ENCODE peak calls at places on chromosomes 11 and 22, in five cellular contexts. P, T, W, F and I are unnamed samples.
A peak's percentile ranks its signal among the peaks of the same experiment; 100 is the strongest.

GRCh38 chr11:24391165-24391564 is 105.7 kb upstream of the LUZP2 start:
- DNase-seq in P (peak; percentile 66), T (no peak), W (peak; percentile 63), F (no peak), I (no peak)

GRCh38 chr11:47143322-47143721 is 33.4 kb downstream of the ARFGAP2 start:
- DNase-seq in P (peak; percentile 91), T (no peak), W (peak; percentile 55), F (no peak), I (peak; percentile 67)

GRCh38 chr11:66834539-66834845 is 8.7 kb upstream of the RCE1 start:
- DNase-seq in P (no peak), T (no peak), W (no peak), F (no peak), I (no peak)

GRCh38 chr11:111089759-111090158 is 155.8 kb upstream of the POU2AF2 start:
- DNase-seq in P (no peak), T (no peak), W (no peak), F (no peak), I (no peak)

GRCh38 chr22:21736084-21736642 is 569 bp upstream of the YPEL1 start:
- DNase-seq in P (no peak), T (no peak), W (no peak), F (no peak), I (no peak)

GRCh38 chr11:116424615-116425261 is 348.0 kb downstream of the BUD13 start:
- DNase-seq in P (no peak), T (no peak), W (no peak), F (peak; percentile 71), I (no peak)

GRCh38 chr11:19344661-19345518 is 104.1 kb upstream of the E2F8 start:
- DNase-seq in P (peak; percentile 86), T (no peak), W (peak; percentile 84), F (no peak), I (no peak)

GRCh38 chr22:39651783-39652058 is 81.2 kb downstream of the CACNA1I start:
- DNase-seq in P (no peak), T (no peak), W (no peak), F (no peak), I (no peak)

GRCh38 chr22:17753401-17753989 is 20.8 kb downstream of the BID start:
- DNase-seq in P (peak; percentile 55), T (no peak), W (peak; percentile 48), F (no peak), I (no peak)

GRCh38 chr11:76672431-76673163 is 2.0 kb upstream of the LRRC32 start:
- DNase-seq in P (no peak), T (no peak), W (no peak), F (peak; percentile 90), I (no peak)

GRCh38 chr11:18527512-18527911 is 770 bp upstream of the TSG101 start:
- DNase-seq in P (peak; percentile 77), T (no peak), W (peak; percentile 66), F (no peak), I (no peak)

GRCh38 chr11:102446606-102447005 is 6.0 kb downstream of the TMEM123 start:
- DNase-seq in P (peak; percentile 75), T (no peak), W (peak; percentile 84), F (no peak), I (no peak)

GRCh38 chr11:125132071-125132470 is 20.6 kb upstream of the TMEM218 start:
- DNase-seq in P (no peak), T (no peak), W (no peak), F (no peak), I (no peak)

GRCh38 chr11:76686261-76687079 is 15.9 kb upstream of the LRRC32 start:
- DNase-seq in P (no peak), T (no peak), W (no peak), F (no peak), I (no peak)

GRCh38 chr22:21832291-21833290 is 34.9 kb downstream of the MAPK1 start:
- DNase-seq in P (peak; percentile 51), T (no peak), W (no peak), F (no peak), I (no peak)

GRCh38 chr11:118163494-118163893 is 10.9 kb upstream of the SCN4B start:
- DNase-seq in P (no peak), T (no peak), W (no peak), F (no peak), I (no peak)

GRCh38 chr11:96307748-96308133 is 35.3 kb downstream of the MAML2 start:
- DNase-seq in P (peak; percentile 92), T (no peak), W (peak; percentile 98), F (no peak), I (no peak)

GRCh38 chr22:32717337-32718240 is 83.9 kb upstream of the TIMP3 start:
- DNase-seq in P (no peak), T (no peak), W (no peak), F (no peak), I (no peak)

GRCh38 chr11:108718466-108718865 is 53.6 kb downstream of the DDX10 start:
- DNase-seq in P (no peak), T (no peak), W (no peak), F (no peak), I (no peak)

GRCh38 chr22:48554893-48555552 is 1272.7 kb downstream of the BRD1 start:
- DNase-seq in P (no peak), T (no peak), W (peak; percentile 1), F (no peak), I (no peak)

GRCh38 chr22:37880668-37881440 is 25.2 kb upstream of the MICALL1 start:
- DNase-seq in P (peak; percentile 81), T (no peak), W (peak; percentile 33), F (no peak), I (no peak)

GRCh38 chr22:50307891-50308596 is 598 bp upstream of the PLXNB2 start:
- DNase-seq in P (peak; percentile 33), T (no peak), W (no peak), F (no peak), I (no peak)

GRCh38 chr22:46050916-46051614 is 74.1 kb upstream of the WNT7B start:
- DNase-seq in P (no peak), T (no peak), W (no peak), F (peak; percentile 43), I (no peak)

GRCh38 chr11:23502389-23502788 is 642.1 kb upstream of the CCDC179 start:
- DNase-seq in P (no peak), T (no peak), W (no peak), F (no peak), I (no peak)

GRCh38 chr11:64226507-64227051 is 505 bp downstream of the NUDT22 start:
- DNase-seq in P (peak; percentile 51), T (no peak), W (peak; percentile 47), F (peak; percentile 89), I (no peak)

GRCh38 chr11:20388096-20389055 is 860 bp downstream of the PRMT3 start:
- DNase-seq in P (peak; percentile 45), T (no peak), W (peak; percentile 23), F (no peak), I (no peak)

GRCh38 chr11:2205214-2205770 is 33.7 kb upstream of the TH start:
- DNase-seq in P (no peak), T (no peak), W (no peak), F (no peak), I (no peak)

GRCh38 chr22:49583341-49583740 is 244.3 kb downstream of the BRD1 start:
- DNase-seq in P (no peak), T (no peak), W (no peak), F (no peak), I (no peak)

GRCh38 chr22:43475549-43476076 is 63.8 kb downstream of the MPPED1 start:
- DNase-seq in P (no peak), T (no peak), W (no peak), F (no peak), I (no peak)
- H3K4me1 ChIP-seq in P (no peaks in the 10 kb centered on the region), T (no peaks in the 10 kb centered on the region), W (no peaks in the 10 kb centered on the region), F (no peaks in the 10 kb centered on the region), I (no peaks in the 10 kb centered on the region)

GRCh38 chr11:34271727-34272126 is 86.1 kb downstream of the ABTB2 start:
- DNase-seq in P (no peak), T (no peak), W (no peak), F (no peak), I (no peak)

GRCh38 chr11:34267440-34267839 is 90.4 kb downstream of the ABTB2 start:
- DNase-seq in P (no peak), T (no peak), W (no peak), F (no peak), I (no peak)

GRCh38 chr11:34270711-34271110 is 87.1 kb downstream of the ABTB2 start:
- DNase-seq in P (no peak), T (no peak), W (no peak), F (no peak), I (no peak)

GRCh38 chr11:34269031-34269430 is 88.8 kb downstream of the ABTB2 start:
- DNase-seq in P (no peak), T (no peak), W (no peak), F (no peak), I (no peak)

DNA sequence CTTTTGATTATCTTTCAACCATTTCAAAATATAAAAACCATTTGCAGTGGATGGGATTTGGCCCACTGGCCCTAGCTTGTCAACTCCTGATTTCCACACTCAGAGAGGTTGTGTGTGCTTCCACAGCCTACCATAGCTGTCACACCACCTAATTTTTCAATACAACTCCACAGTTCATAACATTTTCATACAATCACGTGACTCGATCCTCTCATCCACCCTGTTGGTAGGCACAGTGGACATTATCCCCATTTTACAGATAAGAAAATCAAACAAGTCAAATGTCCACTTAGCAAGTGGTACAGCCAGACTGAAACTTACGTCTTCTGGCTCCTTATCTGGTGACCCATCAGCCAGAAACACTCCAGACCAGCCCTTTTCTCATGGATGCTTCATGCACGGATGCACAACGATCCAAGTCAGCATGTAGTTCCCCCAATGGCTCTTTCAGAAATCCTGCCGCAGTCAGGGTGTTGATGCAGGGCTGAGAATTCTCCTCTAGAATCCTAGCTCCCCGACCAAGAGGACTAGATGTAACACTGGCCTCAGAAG is 88.0 kb downstream of the ABTB2 start:
- DNase-seq in P (no peak), T (no peak), W (no peak), F (no peak), I (no peak)
- H3K4me1 ChIP-seq in P (peaks cover 22% of the 10 kb centered on the region), T (peaks cover 16% of the 10 kb centered on the region), W (peaks cover 24% of the 10 kb centered on the region), F (peaks cover 15% of the 10 kb centered on the region), I (no peaks in the 10 kb centered on the region)

GRCh38 chr11:73414977-73415492 is 38.8 kb downstream of the RELT start:
- DNase-seq in P (peak; percentile 90), T (no peak), W (no peak), F (no peak), I (no peak)
- H3K4me1 ChIP-seq in P (peaks cover 50% of the 10 kb centered on the region), T (peaks cover 9% of the 10 kb centered on the region), W (peaks cover 22% of the 10 kb centered on the region), F (no peaks in the 10 kb centered on the region), I (no peaks in the 10 kb centered on the region)

GRCh38 chr11:128047026-128047425 is 540.3 kb downstream of the ETS1 start:
- DNase-seq in P (peak; percentile 34), T (no peak), W (no peak), F (no peak), I (no peak)
- H3K4me1 ChIP-seq in P (peaks cover 20% of the 10 kb centered on the region), T (no peaks in the 10 kb centered on the region), W (peaks cover 6% of the 10 kb centered on the region), F (no peaks in the 10 kb centered on the region), I (no peaks in the 10 kb centered on the region)

GRCh38 chr22:44030051-44030701 is 6.1 kb downstream of the PARVB start:
- DNase-seq in P (no peak), T (no peak), W (no peak), F (no peak), I (no peak)

GRCh38 chr22:44026066-44026629 is 2.0 kb downstream of the PARVB start:
- DNase-seq in P (peak; percentile 79), T (no peak), W (no peak), F (no peak), I (no peak)

GRCh38 chr22:44026630-44027511 is 2.8 kb downstream of the PARVB start:
- DNase-seq in P (peak; percentile 97), T (peak; percentile 74), W (no peak), F (peak; percentile 96), I (peak; percentile 93)

GRCh38 chr22:44029069-44029468 is 5.0 kb downstream of the PARVB start:
- DNase-seq in P (no peak), T (no peak), W (no peak), F (no peak), I (no peak)

GRCh38 chr22:44028091-44028490 is 4.0 kb downstream of the PARVB start:
- DNase-seq in P (no peak), T (no peak), W (no peak), F (no peak), I (no peak)
- H3K4me1 ChIP-seq in P (peaks cover 25% of the 10 kb centered on the region), T (peaks cover 24% of the 10 kb centered on the region), W (peaks cover 7% of the 10 kb centered on the region), F (peaks cover 5% of the 10 kb centered on the region), I (peaks cover 89% of the 10 kb centered on the region)